ENCODE peak calls at places on chromosomes 1 and 21, in four cellular contexts. I is mesendoderm, J is IMR-90, S is H1. K is an unnamed sample.

GRCh38 chr21:26632691-26633090 is 59.6 kb upstream of the CYYR1 start:
- DNase-seq in S (no peak), J (no peak), I (no peak), K (no peak)

GRCh38 chr1:186112280-186112679 is 262.8 kb downstream of the TPR start:
- DNase-seq in S (no peak), J (no peak), I (peak), K (no peak)

GRCh38 chr1:15215116-15215515 is 31.9 kb upstream of the FHAD1 start:
- DNase-seq in S (no peak), I (no peak), J (no peak), K (no peak)

GRCh38 chr1:150748859-150749719 is 16.5 kb downstream of the CTSS start:
- DNase-seq in S (no peak), I (no peak), J (no peak), K (no peak)

GRCh38 chr21:17343055-17343454 is 169.8 kb upstream of the CXADR start:
- DNase-seq in J (peak), I (peak), S (no peak), K (no peak)

GRCh38 chr1:151501474-151501873 is 9.7 kb upstream of the CGN start:
- DNase-seq in J (no peak), S (no peak), I (peak), K (no peak)

GRCh38 chr1:7650801-7651200 is 120.3 kb upstream of the VAMP3 start:
- DNase-seq in I (peak), S (no peak), J (no peak), K (no peak)

GRCh38 chr1:41810446-41810845 is 108.3 kb downstream of the HIVEP3 start:
- DNase-seq in S (peak), I (peak), J (peak), K (peak)

GRCh38 chr1:74522143-74522542 is 9.7 kb upstream of the LRRC53 start:
- DNase-seq in J (no peak), S (no peak), I (peak), K (peak)

GRCh38 chr1:201653883-201654282 is 115.0 kb downstream of the NAV1 start:
- DNase-seq in J (no peak), I (no peak), S (no peak), K (no peak)

GRCh38 chr1:223355699-223356098 is 8.3 kb downstream of the SUSD4 start:
- DNase-seq in S (no peak), J (no peak), I (no peak), K (no peak)

GRCh38 chr21:42572906-42573495 is 59.3 kb downstream of the SLC37A1 start:
- DNase-seq in J (no peak), S (no peak), I (no peak), K (no peak)

GRCh38 chr1:180230416-180230790 is 339 bp downstream of the LHX4 start:
- DNase-seq in I (no peak), S (no peak), J (no peak), K (no peak)

GRCh38 chr1:30997463-30998057 is 68.0 kb downstream of the PUM1 start:
- DNase-seq in I (no peak), J (no peak), S (no peak), K (no peak)
- H4K8ac ChIP-seq in I (no peak), J (no peak), S (no peak), K (no peak)

DNA sequence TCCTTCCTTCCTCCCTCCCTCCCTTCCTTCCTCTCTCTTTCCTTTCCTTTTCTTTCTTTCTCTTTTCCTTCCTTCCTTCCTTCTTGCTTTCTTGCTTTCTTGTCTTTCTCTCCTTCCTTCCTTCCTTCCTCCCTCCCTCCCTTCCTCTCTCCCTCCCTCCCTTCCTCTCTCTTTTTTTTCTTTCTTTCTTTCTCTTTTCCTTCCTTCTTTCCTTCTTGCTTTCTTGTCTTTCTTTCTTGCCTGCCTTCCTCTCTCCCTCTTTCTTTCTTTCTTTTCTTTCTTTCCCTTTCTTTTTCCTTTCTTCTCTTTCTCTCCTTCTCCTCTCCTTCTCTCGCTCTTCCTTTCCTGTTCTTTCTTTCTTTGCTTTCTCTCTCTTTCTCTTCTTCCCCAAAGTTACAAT is 728.4 kb upstream of the ADAMTS5 start:
- DNase-seq in J (no peak), I (no peak), S (no peak), K (no peak)
- H4K5ac ChIP-seq in J (no peak), I (no peak), S (no peak), K (no peak)

GRCh38 chr1:86396503-86396900 is 379 bp upstream of the ODF2L start:
- DNase-seq in I (no peak), J (no peak), S (no peak), K (no peak)
- H4K8ac ChIP-seq in I (no peak), J (peak), S (no peak), K (no peak)

DNA sequence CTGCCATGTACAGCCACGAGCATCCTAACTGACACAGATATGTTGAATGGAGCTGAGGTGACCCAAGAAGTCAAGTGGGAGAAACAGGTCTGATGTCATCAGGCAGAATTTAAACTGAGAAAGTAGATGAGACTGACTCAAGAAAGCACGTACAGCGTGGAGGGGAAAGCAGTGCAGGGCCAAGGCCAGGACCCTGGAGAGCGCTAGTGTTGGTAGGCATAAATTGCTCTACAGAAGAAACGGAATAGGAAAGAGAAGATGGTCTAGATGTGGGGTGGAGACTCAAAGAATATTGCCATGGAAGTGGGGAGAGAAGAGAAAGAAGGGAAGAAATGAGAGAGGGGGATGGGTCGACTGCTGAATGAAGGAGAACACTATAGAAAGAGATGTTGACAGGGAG is 45.3 kb upstream of the GJB5 start:
- DNase-seq in I (peak), S (peak), J (no peak), K (no peak)
- H4K5ac ChIP-seq in I (no peak), S (no peak), J (no peak), K (no peak)

GRCh38 chr1:22290611-22291010 is 147.7 kb upstream of the WNT4 start:
- DNase-seq in J (no peak), S (peak), I (no peak), K (no peak)

GRCh38 chr1:22291926-22292788 is 149.3 kb upstream of the WNT4 start:
- DNase-seq in S (peak), I (no peak), J (no peak), K (no peak)

GRCh38 chr1:22290157-22290556 is 147.3 kb upstream of the WNT4 start:
- DNase-seq in J (no peak), S (peak), I (no peak), K (no peak)

GRCh38 chr1:22291057-22291456 is 148.2 kb upstream of the WNT4 start:
- DNase-seq in S (peak), J (no peak), I (no peak), K (no peak)

DNA sequence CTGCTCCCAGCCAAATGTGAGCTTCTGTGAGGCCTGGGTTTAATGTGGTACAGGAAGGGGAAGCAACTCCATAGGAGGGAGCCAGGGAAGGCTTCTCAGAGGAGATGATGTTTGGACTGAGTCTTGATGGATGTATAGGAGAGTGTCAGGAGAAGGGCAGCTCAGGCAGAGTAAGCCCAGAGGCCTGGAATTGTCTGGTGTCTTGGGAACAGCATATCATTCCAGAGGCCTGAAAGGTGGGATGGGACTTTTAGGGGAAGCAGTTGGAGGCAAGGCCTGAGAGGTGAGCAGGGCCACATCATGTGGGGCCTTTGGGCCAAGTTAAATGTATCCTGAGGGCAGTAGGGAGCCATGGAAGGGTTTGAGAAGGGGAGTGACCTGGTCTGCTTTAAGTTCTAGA is 148.6 kb upstream of the WNT4 start:
- DNase-seq in I (no peak), S (peak), J (no peak), K (no peak)
- H4K8ac ChIP-seq in I (no peak), S (no peak), J (no peak), K (no peak)

DNA sequence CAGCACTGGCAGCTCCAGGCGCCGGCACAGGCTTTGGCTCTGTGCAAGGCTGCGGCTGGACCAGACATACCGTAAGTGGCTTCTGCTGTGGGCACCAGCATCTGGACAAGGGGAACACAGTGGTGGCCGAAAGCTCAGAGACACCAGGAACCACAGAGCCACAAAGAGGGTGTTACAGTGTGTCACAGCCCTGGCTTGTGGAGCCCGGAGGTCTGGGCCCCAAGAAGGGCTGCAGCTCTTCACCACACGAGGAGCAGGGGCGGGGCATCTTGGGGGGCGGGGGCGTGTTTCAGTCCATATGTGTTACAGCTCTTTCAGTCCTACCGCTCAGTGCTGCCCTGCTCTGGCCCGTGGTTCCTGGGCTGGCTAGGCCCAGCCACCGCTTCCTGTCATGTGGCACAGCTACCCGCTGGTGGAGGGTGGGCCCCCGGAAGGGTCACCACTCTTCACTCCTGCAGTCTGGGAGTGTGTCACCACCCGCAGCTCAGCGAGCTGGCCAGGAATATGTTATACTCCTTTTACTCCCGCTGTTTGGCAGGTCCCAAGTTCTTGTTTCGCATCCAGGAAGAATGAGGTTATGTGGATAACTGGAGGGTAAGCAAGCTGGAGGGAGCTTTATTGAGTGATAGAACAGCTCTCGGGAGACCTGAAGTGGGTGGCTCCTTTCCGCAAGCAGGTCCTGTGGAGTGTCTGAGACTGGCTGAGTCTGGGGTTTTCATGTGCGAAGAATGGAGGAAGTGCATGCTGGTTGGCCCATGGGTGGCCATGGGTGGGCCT is 3.3 kb upstream of the LSM10 start:
- DNase-seq in I (peak), J (peak), S (peak), K (peak)
- H4K5ac ChIP-seq in I (no peak), J (no peak), S (peak), K (no peak)